ENCODE peak calls at places on chromosomes 2 and 18, in five cellular contexts. V is activated gamma-delta T cell treated with anti-CD3 and anti-CD28 coated beads, Interleukin-2, amount 50 U/mL, for 16 hours; H is AG04450; X is activated CD4-positive, alpha-beta T cell treated with anti-CD3 and anti-CD28 coated beads for 24 hours; Q is activated T-cell treated with anti-CD3 and anti-CD28 coated beads, Interleukin-2, amount 50 U/mL, for 72 hours. Z is an unnamed sample.

GRCh38 chr2:149991576-149991975 is 404.0 kb upstream of the MMADHC start:
- DNase-seq in V (no peak), H (no peak), X (no peak), Q (no peak), Z (peak; percentile 69)

GRCh38 chr18:22277758-22278157 is 108.4 kb downstream of the GATA6 start:
- DNase-seq in V (no peak), H (peak; percentile 21), X (no peak), Q (no peak), Z (no peak)

GRCh38 chr2:240225660-240226475 is 85.4 kb upstream of the OTOS start:
- DNase-seq in V (no peak), H (no peak), X (no peak), Q (no peak), Z (no peak)

GRCh38 chr2:232776435-232776834 is at the start of gene KCNJ13:
- DNase-seq in V (no peak), H (no peak), X (no peak), Q (no peak), Z (peak; percentile 53)

GRCh38 chr18:5582849-5583667 is 39.3 kb upstream of the EPB41L3 start:
- DNase-seq in V (no peak), H (no peak), X (no peak), Q (no peak), Z (peak; percentile 13)

GRCh38 chr2:112996635-112997034 is 8.6 kb upstream of the IL36A start:
- DNase-seq in V (peak; percentile 39), H (no peak), X (peak; percentile 29), Q (peak; percentile 65), Z (no peak)

GRCh38 chr2:98749053-98749450 is 18.1 kb upstream of the MGAT4A start:
- DNase-seq in V (no peak), H (no peak), X (no peak), Q (no peak), Z (no peak)

GRCh38 chr2:135557533-135557932 is 26.2 kb downstream of the R3HDM1 start:
- DNase-seq in V (no peak), H (no peak), X (no peak), Q (no peak), Z (no peak)

GRCh38 chr18:74516271-74517235 is 17.7 kb upstream of the CNDP1 start:
- DNase-seq in V (no peak), H (no peak), X (no peak), Q (no peak), Z (no peak)

GRCh38 chr2:196234672-196235071 is 63.3 kb upstream of the STK17B start:
- DNase-seq in V (peak; percentile 36), H (no peak), X (peak; percentile 36), Q (peak; percentile 78), Z (peak; percentile 89)

GRCh38 chr2:29113891-29114321 is 1.3 kb upstream of the CLIP4 start:
- DNase-seq in V (no peak), H (no peak), X (no peak), Q (no peak), Z (no peak)

GRCh38 chr18:43596106-43596712 is 318.9 kb upstream of the SYT4 start:
- DNase-seq in V (no peak), H (no peak), X (no peak), Q (no peak), Z (peak; percentile 12)

GRCh38 chr2:237704476-237705224 is 77.3 kb downstream of the LRRFIP1 start:
- DNase-seq in V (no peak), H (no peak), X (no peak), Q (no peak), Z (no peak)

GRCh38 chr2:21404827-21405625 is 281.3 kb downstream of the TDRD15 start:
- DNase-seq in V (no peak), H (no peak), X (no peak), Q (no peak), Z (no peak)

GRCh38 chr2:234880551-234881211 is 71.1 kb upstream of the SH3BP4 start:
- DNase-seq in V (no peak), H (peak; percentile 97), X (no peak), Q (peak; percentile 47), Z (peak; percentile 71)

GRCh38 chr2:234669001-234669400 is 172.1 kb upstream of the ARL4C start:
- DNase-seq in V (no peak), H (no peak), X (no peak), Q (no peak), Z (no peak)

GRCh38 chr2:49154140-49154539 is at the start of gene FSHR:
- DNase-seq in V (no peak), H (no peak), X (no peak), Q (no peak), Z (no peak)

GRCh38 chr2:135909976-135910375 is 33.7 kb upstream of the MCM6 start:
- DNase-seq in V (no peak), H (no peak), X (no peak), Q (no peak), Z (no peak)

GRCh38 chr2:96618599-96619283 is 19.4 kb downstream of the KANSL3 start:
- DNase-seq in V (no peak), H (no peak), X (no peak), Q (no peak), Z (no peak)

GRCh38 chr2:223947711-223948205 is 2.6 kb upstream of the WDFY1 start:
- DNase-seq in V (no peak), H (no peak), X (no peak), Q (no peak), Z (no peak)

GRCh38 chr2:10036095-10036879 is 7.1 kb upstream of the KLF11 start:
- DNase-seq in V (no peak), H (no peak), X (no peak), Q (peak; percentile 70), Z (peak; percentile 19)

GRCh38 chr2:144431384-144431783 is 88.5 kb downstream of the ZEB2 start:
- DNase-seq in V (no peak), H (no peak), X (no peak), Q (no peak), Z (no peak)